ENCODE peak calls at places on chromosomes 7 and 10, in ten cellular contexts. U is endothelial cell, N is activated T-cell treated with anti-CD3 and anti-CD28 coated beads for 4 hours, R is NCI-H2081, X is small intestine, Y is transverse colon, V is ACHN, I is HEK293T, T is fibroblast of mammary gland, F is NCI-H1092 treated with DMSO at 0.1 percent for 48 hours. A is an unnamed sample.

GRCh38 chr7:30997316-30997715 is 33.6 kb downstream of the GHRHR start:
- DNase-seq in U (no peak), N (no peak), R (no peak), X (no peak), Y (no peak), V (no peak), I (no peak), T (peak; percentile 76), F (no peak), A (no peak)

GRCh38 chr10:92699518-92700272 is 9.9 kb downstream of the HHEX start:
- DNase-seq in U (peak; percentile 50), N (no peak), R (no peak), X (no peak), Y (peak; percentile 30), V (peak; percentile 77), I (peak; percentile 67), T (peak; percentile 43), F (peak; percentile 21), A (no peak)

GRCh38 chr7:24801910-24802699 is 44.8 kb upstream of the GSDME start:
- DNase-seq in U (no peak), N (no peak), R (no peak), X (no peak), Y (no peak), V (no peak), I (no peak), T (no peak), F (no peak), A (no peak)

GRCh38 chr10:94193466-94193924 is 169.2 kb downstream of the NOC3L start:
- DNase-seq in U (no peak), N (no peak), R (no peak), X (no peak), Y (no peak), V (no peak), I (peak; percentile 53), T (peak; percentile 80), F (no peak), A (peak; percentile 49)

GRCh38 chr7:81273601-81274397 is 354.9 kb upstream of the SEMA3C start:
- DNase-seq in U (no peak), N (no peak), R (no peak), X (no peak), Y (no peak), V (no peak), I (no peak), T (no peak), F (no peak), A (no peak)

GRCh38 chr7:27631411-27631810 is 31.3 kb downstream of the HIBADH start:
- DNase-seq in U (no peak), N (no peak), R (no peak), X (no peak), Y (no peak), V (no peak), I (no peak), T (peak; percentile 59), F (no peak), A (peak; percentile 91)

GRCh38 chr10:67763499-67764011 is 67.6 kb upstream of the CTNNA3 start:
- DNase-seq in U (peak; percentile 68), N (peak; percentile 72), R (peak; percentile 63), X (peak; percentile 66), Y (peak; percentile 75), V (no peak), I (peak; percentile 14), T (peak; percentile 47), F (peak; percentile 75), A (peak; percentile 34)

GRCh38 chr10:125086716-125087115 is 73.6 kb downstream of the CTBP2 start:
- DNase-seq in U (no peak), N (no peak), R (no peak), X (no peak), Y (no peak), V (no peak), I (no peak), T (no peak), F (no peak), A (no peak)

GRCh38 chr10:22251751-22252285 is 34.0 kb upstream of the EBLN1 start:
- DNase-seq in U (peak; percentile 44), N (peak; percentile 74), R (no peak), X (peak; percentile 58), Y (peak; percentile 55), V (peak; percentile 42), I (no peak), T (peak; percentile 49), F (peak; percentile 83), A (peak; percentile 38)